ENCODE peak calls at places on chromosomes 13 and 19, in eight cellular contexts. I is colonic mucosa; R is uterus; P is hepatocyte; G is left lung; B is astrocyte; D is CD4-positive, alpha-beta memory T cell; E is breast epithelium. Z is an unnamed sample. For H3K4me1 and H3K9me3, the result is how much of the 10 kb centered on the place peaks cover.

GRCh38 chr19:3324405-3324856 is 42.0 kb upstream of the NFIC start:
- DNase-seq in I (peak), R (no peak), P (no peak), G (peak), B (no peak), D (peak), E (no peak), Z (no peak)

GRCh38 chr13:43935878-43936277 is 56.2 kb downstream of the LACC1 start:
- DNase-seq in I (no peak), R (no peak), P (no peak), G (no peak), B (no peak), D (no peak), E (no peak), Z (no peak)

GRCh38 chr19:31416548-31416947 is 67.3 kb upstream of the TSHZ3 start:
- DNase-seq in I (no peak), R (no peak), P (no peak), G (no peak), B (no peak), D (no peak), E (no peak), Z (no peak)

GRCh38 chr13:29270536-29271045 is 324.9 kb downstream of the SLC7A1 start:
- DNase-seq in I (no peak), R (no peak), P (no peak), G (no peak), B (no peak), D (no peak), E (no peak), Z (no peak)

GRCh38 chr19:328025-328505 is 16.5 kb downstream of the MIER2 start:
- DNase-seq in I (no peak), R (no peak), P (no peak), G (no peak), B (no peak), D (no peak), E (no peak), Z (no peak)

GRCh38 chr13:50001287-50001686 is 4.4 kb downstream of the TRIM13 start:
- DNase-seq in I (no peak), R (no peak), P (no peak), G (no peak), B (no peak), D (no peak), E (no peak), Z (no peak)

GRCh38 chr13:75635621-75636338 is at the start of gene LMO7:
- DNase-seq in I (peak), R (peak), P (peak), G (peak), B (peak), D (peak), E (peak), Z (peak)

GRCh38 chr19:54469496-54469934 is 3.6 kb downstream of the CDC42EP5 start:
- DNase-seq in I (peak), R (peak), P (no peak), G (no peak), B (no peak), D (no peak), E (no peak), Z (peak)

GRCh38 chr13:31706105-31706504 is 33.2 kb upstream of the RXFP2 start:
- DNase-seq in I (no peak), R (no peak), P (no peak), G (no peak), B (no peak), D (no peak), E (no peak), Z (no peak)

GRCh38 chr19:18742324-18742723 is 48.8 kb downstream of the COMP start:
- DNase-seq in I (no peak), R (no peak), P (peak), G (peak), B (no peak), D (no peak), E (no peak), Z (no peak)

GRCh38 chr13:40189426-40189825 is 477.0 kb downstream of the FOXO1 start:
- DNase-seq in I (no peak), R (no peak), P (no peak), G (no peak), B (no peak), D (peak), E (no peak), Z (no peak)

GRCh38 chr13:106570354-106570822 is 2.5 kb upstream of the ARGLU1 start:
- DNase-seq in I (peak), R (peak), P (peak), G (peak), B (peak), D (peak), E (peak), Z (peak)

GRCh38 chr13:39493966-39494365 is 109.0 kb downstream of the LHFPL6 start:
- DNase-seq in I (no peak), R (no peak), P (no peak), G (no peak), B (no peak), D (no peak), E (no peak), Z (no peak)

GRCh38 chr19:17160908-17161307 is 54.2 kb upstream of the USE1 start:
- DNase-seq in I (no peak), R (no peak), P (no peak), G (no peak), B (no peak), D (no peak), E (no peak), Z (no peak)

GRCh38 chr19:534088-534487 is 2.5 kb downstream of the CDC34 start:
- DNase-seq in I (no peak), R (no peak), P (no peak), G (no peak), B (no peak), D (no peak), E (no peak), Z (no peak)

GRCh38 chr19:7251502-7251901 is 42.7 kb downstream of the INSR start:
- DNase-seq in I (no peak), R (no peak), P (no peak), G (no peak), B (no peak), D (no peak), E (no peak), Z (no peak)

GRCh38 chr13:19864018-19864338 is 529 bp upstream of the ZMYM5 start:
- DNase-seq in I (peak), R (peak), P (peak), G (no peak), B (peak), D (peak), E (no peak), Z (peak)

GRCh38 chr13:83414393-83414792 is 467.9 kb downstream of the SLITRK1 start:
- DNase-seq in I (no peak), R (no peak), P (no peak), G (no peak), B (no peak), D (no peak), E (no peak), Z (no peak)

GRCh38 chr13:79475569-79475968 is 5.4 kb upstream of the NDFIP2 start:
- DNase-seq in I (no peak), R (no peak), P (no peak), G (no peak), B (no peak), D (no peak), E (no peak), Z (no peak)

GRCh38 chr13:68938639-68939038 is 1169.0 kb upstream of the ATXN8OS start:
- DNase-seq in I (no peak), R (no peak), P (no peak), G (no peak), B (no peak), D (no peak), E (no peak), Z (no peak)

GRCh38 chr19:11064831-11065303 is 24.4 kb upstream of the LDLR start:
- DNase-seq in I (no peak), R (no peak), P (no peak), G (peak), B (no peak), D (no peak), E (no peak), Z (no peak)

GRCh38 chr13:75889427-75889826 is 253.3 kb downstream of the LMO7 start:
- DNase-seq in I (no peak), R (no peak), P (no peak), G (no peak), B (no peak), D (no peak), E (no peak), Z (no peak)

GRCh38 chr13:102327119-102327617 is 74.7 kb downstream of the FGF14 start:
- DNase-seq in I (no peak), R (no peak), P (no peak), G (no peak), B (no peak), D (no peak), E (no peak), Z (no peak)

GRCh38 chr13:102323012-102323411 is 78.8 kb downstream of the FGF14 start:
- DNase-seq in I (no peak), R (no peak), P (no peak), G (no peak), B (no peak), D (no peak), E (no peak), Z (no peak)

GRCh38 chr13:102326381-102327118 is 75.3 kb downstream of the FGF14 start:
- DNase-seq in I (no peak), R (no peak), P (no peak), G (no peak), B (no peak), D (no peak), E (no peak), Z (no peak)

GRCh38 chr13:102323505-102323904 is 78.3 kb downstream of the FGF14 start:
- DNase-seq in I (no peak), R (no peak), P (no peak), G (no peak), B (no peak), D (no peak), E (no peak), Z (no peak)

GRCh38 chr13:102325321-102325720 is 76.5 kb downstream of the FGF14 start:
- DNase-seq in I (no peak), R (no peak), P (no peak), G (no peak), B (no peak), D (no peak), E (no peak), Z (no peak)
- H3K4me1 ChIP-seq in I (under half), R (under half), P (under half), G (under half), B (under half), D (under half), E (under half), Z (under half)

GRCh38 chr19:41480336-41480735 is 37.4 kb downstream of the ERICH4 start:
- DNase-seq in I (no peak), R (no peak), P (no peak), G (no peak), B (no peak), D (no peak), E (no peak), Z (no peak)
- H3K9me3 ChIP-seq in I (under half), R (under half), P (under half), G (under half), B (under half), D (under half), E (under half), Z (under half)

GRCh38 chr13:114234266-114234644 is 442 bp upstream of the CDC16 start:
- DNase-seq in I (no peak), R (no peak), P (no peak), G (no peak), B (no peak), D (no peak), E (no peak), Z (no peak)
- H3K4me1 ChIP-seq in I (under half), R (under half), P (under half), G (under half), B (under half), D (under half), E (under half), Z (under half)

GRCh38 chr19:12272980-12273901 is 21.4 kb downstream of the ZNF44 start:
- DNase-seq in I (no peak), R (no peak), P (no peak), G (no peak), B (no peak), D (no peak), E (no peak), Z (no peak)

GRCh38 chr19:12284631-12285030 is 10.1 kb downstream of the ZNF44 start:
- DNase-seq in I (no peak), R (no peak), P (no peak), G (no peak), B (no peak), D (no peak), E (no peak), Z (no peak)

GRCh38 chr19:12284226-12284625 is 10.5 kb downstream of the ZNF44 start:
- DNase-seq in I (no peak), R (no peak), P (no peak), G (no peak), B (no peak), D (no peak), E (no peak), Z (no peak)

GRCh38 chr19:12278713-12279112 is 16.0 kb downstream of the ZNF44 start:
- DNase-seq in I (no peak), R (no peak), P (no peak), G (no peak), B (no peak), D (no peak), E (no peak), Z (no peak)
- H3K9me3 ChIP-seq in I (under half), R (under half), P (half or more), G (half or more), B (under half), D (under half), E (half or more), Z (under half)

DNA sequence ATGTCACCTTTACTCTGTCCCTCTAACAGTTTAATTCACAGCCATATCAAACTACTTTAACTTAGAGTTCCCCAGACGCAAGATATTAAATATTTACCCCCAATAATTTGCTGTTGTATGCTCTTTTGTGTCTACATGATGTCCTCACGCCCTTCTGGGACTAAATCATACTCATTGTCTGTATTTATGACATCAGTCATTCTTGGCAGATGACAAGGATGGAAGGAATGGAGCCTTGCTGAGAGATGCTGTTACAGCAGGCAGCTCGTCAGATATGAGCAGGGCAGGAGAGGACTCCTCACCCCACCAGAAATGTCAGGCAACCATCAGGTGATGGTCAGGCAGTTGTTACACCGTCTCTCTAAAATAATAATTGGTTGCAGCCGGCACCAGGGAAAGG is 41.8 kb downstream of the CARD8 start:
- DNase-seq in I (no peak), R (no peak), P (no peak), G (no peak), B (no peak), D (no peak), E (no peak), Z (no peak)
- H3K4me1 ChIP-seq in I (under half), R (under half), P (under half), G (under half), B (under half), D (under half), E (under half), Z (under half)

DNA sequence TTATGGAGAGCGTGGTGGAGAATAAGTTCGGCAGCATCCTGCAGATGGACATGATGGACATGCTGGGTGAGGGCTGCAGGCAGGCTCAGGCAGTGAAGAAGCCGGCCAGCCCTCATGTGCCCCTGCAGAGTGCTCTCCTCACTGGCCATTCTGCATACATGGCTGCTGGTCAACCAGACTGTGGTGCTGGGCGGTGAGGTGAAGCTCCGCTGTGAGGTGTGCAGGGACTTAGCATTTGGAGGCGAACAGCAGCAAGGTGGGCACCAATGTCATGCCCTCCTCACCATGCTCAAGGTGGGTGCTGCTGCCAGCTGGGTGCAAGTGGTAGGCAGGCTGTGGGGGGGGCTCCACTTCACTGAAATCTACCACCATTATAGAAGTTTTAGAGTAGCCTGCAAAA is 5.7 kb upstream of the ZNF492 start:
- DNase-seq in I (no peak), R (no peak), P (no peak), G (no peak), B (no peak), D (no peak), E (no peak), Z (no peak)
- H3K9me3 ChIP-seq in I (under half), R (under half), P (under half), G (half or more), B (under half), D (under half), E (under half), Z (under half)

DNA sequence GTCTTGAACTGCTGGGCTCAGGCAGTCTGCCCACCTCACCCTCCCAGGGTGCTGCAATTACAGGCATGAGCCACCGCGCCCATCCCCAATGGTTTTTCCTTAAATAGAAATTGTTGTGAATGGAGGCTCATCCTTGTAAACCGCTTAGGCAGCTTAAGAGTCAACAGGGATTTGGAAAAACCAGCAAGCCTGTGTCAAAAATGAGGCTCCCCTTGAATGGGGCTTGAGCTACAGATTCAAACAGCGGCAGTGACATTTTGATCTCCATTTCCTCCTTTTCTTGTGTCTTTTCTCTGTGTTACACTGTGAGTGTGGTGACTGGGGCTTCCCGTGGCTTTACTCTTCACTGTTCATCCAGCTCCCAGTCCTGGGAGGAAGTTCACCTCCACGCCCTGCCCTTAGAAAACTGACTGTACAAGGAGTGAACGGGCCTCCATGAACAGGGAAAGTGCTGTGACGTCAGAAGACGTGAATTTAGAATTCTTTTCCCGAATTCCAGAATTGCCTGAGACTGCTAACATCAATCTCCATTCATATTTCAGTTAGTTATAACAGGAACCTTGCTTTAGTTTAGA is 15.3 kb upstream of the RAB8A start:
- DNase-seq in I (no peak), R (no peak), P (no peak), G (no peak), B (no peak), D (no peak), E (no peak), Z (no peak)
- H3K4me1 ChIP-seq in I (under half), R (under half), P (under half), G (under half), B (under half), D (under half), E (under half), Z (under half)

GRCh38 chr19:21910318-21910717 is 74.3 kb upstream of the ZNF43 start:
- DNase-seq in I (no peak), R (no peak), P (no peak), G (no peak), B (no peak), D (no peak), E (no peak), Z (no peak)
- H3K9me3 ChIP-seq in I (under half), R (under half), P (under half), G (half or more), B (under half), D (under half), E (under half), Z (under half)

GRCh38 chr13:51643882-51644281 is 59.6 kb downstream of the WDFY2 start:
- DNase-seq in I (no peak), R (no peak), P (no peak), G (no peak), B (peak), D (no peak), E (no peak), Z (no peak)

GRCh38 chr13:51645154-51645650 is 60.9 kb downstream of the WDFY2 start:
- DNase-seq in I (no peak), R (no peak), P (peak), G (no peak), B (peak), D (peak), E (no peak), Z (no peak)

GRCh38 chr13:51646041-51646670 is 61.9 kb downstream of the WDFY2 start:
- DNase-seq in I (no peak), R (no peak), P (no peak), G (no peak), B (no peak), D (peak), E (no peak), Z (no peak)

GRCh38 chr13:51644649-51645048 is 60.4 kb downstream of the WDFY2 start:
- DNase-seq in I (no peak), R (no peak), P (no peak), G (no peak), B (peak), D (no peak), E (no peak), Z (no peak)

GRCh38 chr13:51647067-51647466 is 62.8 kb downstream of the WDFY2 start:
- DNase-seq in I (no peak), R (no peak), P (no peak), G (no peak), B (no peak), D (no peak), E (no peak), Z (no peak)
- H3K4me1 ChIP-seq in I (under half), R (under half), P (under half), G (under half), B (under half), D (half or more), E (under half), Z (under half)